ENCODE peak calls at places on chromosomes 16 and 17, in ten cellular contexts. J, R, W, M, D, B, H, C, Y and O are unnamed samples.
A peak's percentile ranks its signal among the peaks of the same experiment; 100 is the strongest.

GRCh38 chr16:88534731-88535141 is 35.5 kb upstream of the ZC3H18 start:
- DNase-seq in J (peak; percentile 90), R (peak; percentile 65), W (peak; percentile 61), M (no peak), D (no peak), B (peak; percentile 71), H (no peak), C (peak; percentile 24), Y (peak; percentile 28), O (no peak)

GRCh38 chr16:47853635-47854034 is 302.2 kb downstream of the ABCC12 start:
- DNase-seq in J (no peak), R (no peak), W (no peak), M (no peak), D (no peak), B (no peak), H (no peak), C (no peak), Y (no peak), O (no peak)

GRCh38 chr16:85395207-85395912 is 217.8 kb upstream of the GSE1 start:
- DNase-seq in J (peak; percentile 71), R (no peak), W (peak; percentile 93), M (peak; percentile 90), D (peak; percentile 97), B (peak; percentile 86), H (peak; percentile 88), C (peak; percentile 92), Y (no peak), O (peak; percentile 53)

GRCh38 chr17:65617496-65617895 is 56.0 kb upstream of the AXIN2 start:
- DNase-seq in J (no peak), R (no peak), W (no peak), M (no peak), D (no peak), B (no peak), H (no peak), C (no peak), Y (no peak), O (no peak)

GRCh38 chr17:49439673-49440571 is 25.2 kb upstream of the PHB1 start:
- DNase-seq in J (no peak), R (peak; percentile 5), W (no peak), M (no peak), D (no peak), B (no peak), H (no peak), C (no peak), Y (no peak), O (no peak)

GRCh38 chr17:61235821-61236197 is 163.8 kb upstream of the TBX2 start:
- DNase-seq in J (no peak), R (no peak), W (no peak), M (no peak), D (no peak), B (no peak), H (no peak), C (no peak), Y (no peak), O (no peak)

GRCh38 chr16:83713597-83713996 is 94.2 kb upstream of the HSBP1 start:
- DNase-seq in J (no peak), R (no peak), W (no peak), M (no peak), D (no peak), B (peak; percentile 12), H (no peak), C (no peak), Y (no peak), O (no peak)

GRCh38 chr17:17439971-17440843 is 36.6 kb upstream of the MED9 start:
- DNase-seq in J (peak; percentile 88), R (peak; percentile 56), W (peak; percentile 76), M (no peak), D (no peak), B (peak; percentile 73), H (peak; percentile 52), C (peak; percentile 61), Y (peak; percentile 89), O (no peak)

GRCh38 chr16:66109677-66110076 is 256.8 kb upstream of the CDH5 start:
- DNase-seq in J (no peak), R (no peak), W (no peak), M (no peak), D (no peak), B (no peak), H (no peak), C (no peak), Y (no peak), O (no peak)

GRCh38 chr16:83992624-83993023 is 24.6 kb downstream of the NECAB2 start:
- DNase-seq in J (no peak), R (no peak), W (peak; percentile 74), M (peak; percentile 27), D (no peak), B (no peak), H (no peak), C (no peak), Y (no peak), O (no peak)

GRCh38 chr16:67562526-67562917 is at the start of gene CTCF:
- DNase-seq in J (peak; percentile 98), R (no peak), W (peak; percentile 83), M (peak; percentile 86), D (peak; percentile 94), B (peak; percentile 62), H (peak; percentile 87), C (peak; percentile 50), Y (peak; percentile 92), O (peak; percentile 59)

GRCh38 chr17:56159764-56160394 is 6.6 kb downstream of the ANKFN1 start:
- DNase-seq in J (no peak), R (no peak), W (no peak), M (no peak), D (no peak), B (no peak), H (no peak), C (no peak), Y (no peak), O (no peak)

GRCh38 chr16:55856950-55857349 is 18.2 kb downstream of the CES5A start:
- DNase-seq in J (no peak), R (no peak), W (no peak), M (no peak), D (no peak), B (no peak), H (no peak), C (no peak), Y (no peak), O (no peak)
- TF ChIP-seq POLR2A in J (no peak), R (no peak), W (no peak), M (no peak), D (no peak), B (no peak), H (no peak), C (no peak), Y (no peak), O (no peak)

DNA sequence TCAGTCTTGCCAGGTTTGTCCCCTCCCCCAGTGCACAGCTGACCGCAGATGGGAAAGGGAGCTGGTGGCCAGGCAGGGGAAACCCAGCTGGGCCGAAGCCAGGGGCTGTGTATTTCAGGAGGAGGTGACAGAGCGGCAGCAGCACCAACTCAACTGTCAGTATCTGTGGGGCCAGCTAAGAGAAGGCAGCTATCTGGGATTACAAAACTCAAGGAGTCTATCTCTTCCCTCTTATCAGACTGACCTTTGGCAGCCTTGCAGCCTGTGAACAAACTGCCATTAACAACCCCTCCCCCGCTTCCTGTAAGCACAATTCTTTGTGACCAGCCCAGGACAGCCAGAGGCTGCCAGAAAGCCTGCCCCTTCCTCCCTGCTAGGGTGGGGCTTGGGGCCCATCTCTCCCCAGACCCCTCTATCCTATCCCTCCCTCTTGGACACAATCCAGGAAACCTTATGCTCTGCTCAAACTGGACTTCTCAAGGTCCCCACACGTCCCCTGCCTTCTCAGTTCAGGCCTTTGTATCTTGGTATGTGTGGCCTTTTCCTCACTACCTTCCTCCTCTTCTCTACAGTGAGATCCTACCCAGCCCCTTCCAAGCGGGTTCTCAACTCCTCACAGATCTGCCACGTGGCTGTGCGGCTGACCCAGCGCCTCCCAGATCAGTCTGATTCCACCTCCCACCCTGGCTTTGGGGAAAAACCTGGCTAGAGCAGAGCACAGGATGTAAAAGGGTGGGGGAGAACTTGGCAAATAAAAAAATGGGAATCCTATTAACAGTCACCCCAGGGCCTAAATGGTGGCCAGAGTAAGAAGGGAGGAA is 10.5 kb downstream of the ST3GAL2 start:
- DNase-seq in J (peak; percentile 92), R (no peak), W (peak; percentile 100), M (peak; percentile 93), D (peak; percentile 94), B (peak; percentile 94), H (peak; percentile 99), C (peak; percentile 51), Y (peak; percentile 100), O (peak; percentile 65)
- TF ChIP-seq POLR2A in J (no peak), R (peak; percentile 85), W (peak; percentile 68), M (no peak), D (no peak), B (no peak), H (no peak), C (no peak), Y (peak; percentile 79), O (no peak)

GRCh38 chr17:29929544-29930398 is at the start of gene SSH2:
- DNase-seq in J (peak; percentile 97), R (peak; percentile 60), W (peak; percentile 89), M (peak; percentile 74), D (peak; percentile 92), B (peak; percentile 73), H (peak; percentile 92), C (peak; percentile 60), Y (peak; percentile 92), O (peak; percentile 55)
- TF ChIP-seq POLR2A in J (no peak), R (peak; percentile 80), W (peak; percentile 55), M (no peak), D (no peak), B (peak; percentile 56), H (peak; percentile 56), C (peak; percentile 29), Y (peak; percentile 39), O (peak; percentile 39)

GRCh38 chr17:59669944-59670343 is 37.3 kb downstream of the PTRH2 start:
- DNase-seq in J (no peak), R (no peak), W (no peak), M (no peak), D (no peak), B (no peak), H (no peak), C (no peak), Y (no peak), O (no peak)

GRCh38 chr17:59668816-59669215 is 38.4 kb downstream of the PTRH2 start:
- DNase-seq in J (no peak), R (no peak), W (no peak), M (no peak), D (no peak), B (no peak), H (no peak), C (peak; percentile 49), Y (no peak), O (no peak)

GRCh38 chr17:59671386-59671785 is 35.8 kb downstream of the PTRH2 start:
- DNase-seq in J (no peak), R (no peak), W (no peak), M (no peak), D (no peak), B (no peak), H (no peak), C (no peak), Y (no peak), O (no peak)

GRCh38 chr17:59669411-59669810 is 37.8 kb downstream of the PTRH2 start:
- DNase-seq in J (no peak), R (no peak), W (no peak), M (no peak), D (no peak), B (no peak), H (no peak), C (no peak), Y (no peak), O (no peak)

DNA sequence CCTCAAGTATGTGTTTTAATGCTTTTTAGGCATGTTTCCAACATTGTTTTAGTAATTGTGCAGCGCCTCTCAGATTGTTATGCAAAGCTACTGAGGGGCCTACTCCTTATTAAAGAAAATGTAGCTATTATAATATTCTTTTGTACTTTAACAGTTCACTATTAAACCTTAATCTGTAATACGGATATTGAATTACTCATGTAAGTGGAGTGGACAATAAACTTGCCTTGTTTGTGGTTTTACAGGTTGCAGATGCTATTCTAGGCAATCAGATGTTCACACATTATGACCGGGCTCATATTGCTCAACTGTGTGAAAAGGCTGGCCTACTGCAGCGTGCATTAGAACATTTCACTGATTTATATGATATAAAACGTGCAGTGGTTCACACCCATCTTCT is 41.0 kb downstream of the PTRH2 start:
- DNase-seq in J (no peak), R (no peak), W (no peak), M (no peak), D (no peak), B (no peak), H (no peak), C (no peak), Y (no peak), O (no peak)
- TF ChIP-seq POLR2A in J (no peak), R (no peak), W (no peak), M (no peak), D (no peak), B (no peak), H (no peak), C (no peak), Y (no peak), O (no peak)